ENCODE peak calls at places on chromosome 3, in seven cellular contexts. One of them, this sample, is unnamed.
A peak's percentile ranks its signal among the peaks of the same experiment; 100 is the strongest.

GRCh38 chr3:74328505-74328904 is 286.0 kb downstream of the CNTN3 start:
- DNase-seq in IMR-90: no peak
- DNase-seq in neuronal stem cell: no peak
- DNase-seq in mesenchymal stem cell: no peak
- DNase-seq in H1: no peak
- DNase-seq in H9: no peak
- DNase-seq in mesendoderm: no peak
- DNase-seq in this sample: no peak

GRCh38 chr3:134054231-134054630 is 24.5 kb upstream of the SLCO2A1 start:
- DNase-seq in H1: no peak
- DNase-seq in H9: no peak
- DNase-seq in IMR-90: no peak
- DNase-seq in mesendoderm: no peak
- DNase-seq in neuronal stem cell: no peak
- DNase-seq in mesenchymal stem cell: no peak
- DNase-seq in this sample: peak; percentile 67

GRCh38 chr3:122100591-122101491 is 45.7 kb downstream of the CD86 start:
- DNase-seq in H9: no peak
- DNase-seq in neuronal stem cell: no peak
- DNase-seq in mesendoderm: peak; percentile 36
- DNase-seq in IMR-90: no peak
- DNase-seq in H1: no peak
- DNase-seq in mesenchymal stem cell: no peak
- DNase-seq in this sample: peak; percentile 70

GRCh38 chr3:187974857-187975257 is 179.1 kb upstream of the LPP start:
- DNase-seq in H9: no peak
- DNase-seq in IMR-90: no peak
- DNase-seq in mesenchymal stem cell: no peak
- DNase-seq in H1: no peak
- DNase-seq in neuronal stem cell: no peak
- DNase-seq in mesendoderm: peak; percentile 33
- DNase-seq in this sample: no peak

GRCh38 chr3:136856665-136857064 is 5.3 kb upstream of the NCK1 start:
- DNase-seq in IMR-90: no peak
- DNase-seq in H1: no peak
- DNase-seq in mesendoderm: no peak
- DNase-seq in neuronal stem cell: no peak
- DNase-seq in mesenchymal stem cell: no peak
- DNase-seq in H9: no peak
- DNase-seq in this sample: no peak

GRCh38 chr3:160006282-160007163 is 17.9 kb downstream of the IL12A start:
- DNase-seq in H9: peak; percentile 46
- DNase-seq in neuronal stem cell: peak; percentile 49
- DNase-seq in mesenchymal stem cell: peak; percentile 78
- DNase-seq in IMR-90: peak; percentile 77
- DNase-seq in mesendoderm: peak; percentile 71
- DNase-seq in H1: no peak
- DNase-seq in this sample: peak; percentile 71

GRCh38 chr3:131338948-131339640 is 42.5 kb upstream of the NUDT16 start:
- DNase-seq in neuronal stem cell: no peak
- DNase-seq in H9: no peak
- DNase-seq in mesendoderm: no peak
- DNase-seq in IMR-90: no peak
- DNase-seq in H1: no peak
- DNase-seq in mesenchymal stem cell: no peak
- DNase-seq in this sample: no peak

GRCh38 chr3:63387568-63387967 is 109.5 kb downstream of the SYNPR start:
- DNase-seq in H1: no peak
- DNase-seq in IMR-90: no peak
- DNase-seq in mesendoderm: peak; percentile 32
- DNase-seq in mesenchymal stem cell: peak; percentile 6
- DNase-seq in neuronal stem cell: no peak
- DNase-seq in H9: no peak
- DNase-seq in this sample: no peak

GRCh38 chr3:72044231-72044935 is 259.4 kb upstream of the PROK2 start:
- DNase-seq in neuronal stem cell: no peak
- DNase-seq in IMR-90: no peak
- DNase-seq in H9: no peak
- DNase-seq in mesendoderm: no peak
- DNase-seq in H1: no peak
- DNase-seq in mesenchymal stem cell: peak; percentile 72
- DNase-seq in this sample: peak; percentile 77

GRCh38 chr3:111572061-111572460 is 23.1 kb downstream of the ZBED2 start:
- DNase-seq in neuronal stem cell: no peak
- DNase-seq in mesenchymal stem cell: no peak
- DNase-seq in mesendoderm: no peak
- DNase-seq in H9: no peak
- DNase-seq in IMR-90: no peak
- DNase-seq in H1: no peak
- DNase-seq in this sample: no peak

GRCh38 chr3:145395421-145395820 is 765.6 kb downstream of the PLOD2 start:
- DNase-seq in H1: no peak
- DNase-seq in IMR-90: no peak
- DNase-seq in H9: no peak
- DNase-seq in mesenchymal stem cell: no peak
- DNase-seq in neuronal stem cell: no peak
- DNase-seq in mesendoderm: no peak
- DNase-seq in this sample: no peak

GRCh38 chr3:9826815-9827574 is 16.8 kb downstream of the RPUSD3 start:
- DNase-seq in neuronal stem cell: no peak
- DNase-seq in H9: peak; percentile 73
- DNase-seq in H1: peak; percentile 74
- DNase-seq in IMR-90: no peak
- DNase-seq in mesendoderm: peak; percentile 79
- DNase-seq in mesenchymal stem cell: peak; percentile 33
- DNase-seq in this sample: peak; percentile 43

GRCh38 chr3:78659386-78659987 is 1108.3 kb downstream of the ROBO1 start:
- DNase-seq in mesendoderm: peak; percentile 45
- DNase-seq in H9: no peak
- DNase-seq in mesenchymal stem cell: peak; percentile 48
- DNase-seq in H1: no peak
- DNase-seq in neuronal stem cell: peak; percentile 39
- DNase-seq in IMR-90: peak; percentile 57
- DNase-seq in this sample: peak; percentile 74

GRCh38 chr3:81435050-81435449 is 326.4 kb downstream of the GBE1 start:
- DNase-seq in mesenchymal stem cell: no peak
- DNase-seq in H9: no peak
- DNase-seq in neuronal stem cell: no peak
- DNase-seq in H1: no peak
- DNase-seq in IMR-90: no peak
- DNase-seq in mesendoderm: no peak
- DNase-seq in this sample: no peak

GRCh38 chr3:146222204-146223046 is 28.5 kb downstream of the PLSCR4 start:
- DNase-seq in H1: no peak
- DNase-seq in neuronal stem cell: no peak
- DNase-seq in mesenchymal stem cell: peak; percentile 66
- DNase-seq in IMR-90: peak; percentile 33
- DNase-seq in H9: peak; percentile 72
- DNase-seq in mesendoderm: peak; percentile 92
- DNase-seq in this sample: peak; percentile 49

GRCh38 chr3:125433611-125434041 is 58.5 kb upstream of the ZNF148 start:
- DNase-seq in mesendoderm: no peak
- DNase-seq in neuronal stem cell: no peak
- DNase-seq in IMR-90: no peak
- DNase-seq in mesenchymal stem cell: no peak
- DNase-seq in H1: no peak
- DNase-seq in H9: no peak
- DNase-seq in this sample: peak; percentile 63

GRCh38 chr3:180595536-180595935 is 6.4 kb upstream of the TTC14 start:
- DNase-seq in H1: no peak
- DNase-seq in mesenchymal stem cell: no peak
- DNase-seq in IMR-90: no peak
- DNase-seq in neuronal stem cell: no peak
- DNase-seq in H9: no peak
- DNase-seq in mesendoderm: no peak
- DNase-seq in this sample: no peak
- H3K79me1 ChIP-seq in H1: no peaks in the 10 kb centered on the region
- H3K79me1 ChIP-seq in mesenchymal stem cell: no peaks in the 10 kb centered on the region
- H3K79me1 ChIP-seq in IMR-90: no peaks in the 10 kb centered on the region
- H3K79me1 ChIP-seq in neuronal stem cell: no peaks in the 10 kb centered on the region
- H3K79me1 ChIP-seq in H9: no peaks in the 10 kb centered on the region
- H3K79me1 ChIP-seq in mesendoderm: no peaks in the 10 kb centered on the region
- H3K79me1 ChIP-seq in this sample: no peaks in the 10 kb centered on the region

GRCh38 chr3:37836589-37836988 is 25.1 kb upstream of the CTDSPL start:
- DNase-seq in mesendoderm: no peak
- DNase-seq in mesenchymal stem cell: no peak
- DNase-seq in H1: no peak
- DNase-seq in H9: no peak
- DNase-seq in neuronal stem cell: no peak
- DNase-seq in IMR-90: no peak
- DNase-seq in this sample: no peak
- H4K8ac ChIP-seq in mesendoderm: no peak overlapping the region
- H4K8ac ChIP-seq in mesenchymal stem cell: no peak overlapping the region
- H4K8ac ChIP-seq in H1: no peak overlapping the region
- H4K8ac ChIP-seq in H9: no peak overlapping the region
- H4K8ac ChIP-seq in neuronal stem cell: no peak overlapping the region
- H4K8ac ChIP-seq in IMR-90: no peak overlapping the region
- H4K8ac ChIP-seq in this sample: no peak overlapping the region

GRCh38 chr3:175246234-175246633 is 387.1 kb downstream of the NAALADL2 start:
- DNase-seq in H9: no peak
- DNase-seq in H1: no peak
- DNase-seq in mesenchymal stem cell: no peak
- DNase-seq in IMR-90: no peak
- DNase-seq in neuronal stem cell: no peak
- DNase-seq in mesendoderm: no peak
- DNase-seq in this sample: no peak
- H2AK5ac ChIP-seq in H9: no peak overlapping the region
- H2AK5ac ChIP-seq in H1: no peak overlapping the region
- H2AK5ac ChIP-seq in mesenchymal stem cell: no peak overlapping the region
- H2AK5ac ChIP-seq in IMR-90: no peak overlapping the region
- H2AK5ac ChIP-seq in neuronal stem cell: no peak overlapping the region
- H2AK5ac ChIP-seq in mesendoderm: no peak overlapping the region
- H2AK5ac ChIP-seq in this sample: no peak overlapping the region

DNA sequence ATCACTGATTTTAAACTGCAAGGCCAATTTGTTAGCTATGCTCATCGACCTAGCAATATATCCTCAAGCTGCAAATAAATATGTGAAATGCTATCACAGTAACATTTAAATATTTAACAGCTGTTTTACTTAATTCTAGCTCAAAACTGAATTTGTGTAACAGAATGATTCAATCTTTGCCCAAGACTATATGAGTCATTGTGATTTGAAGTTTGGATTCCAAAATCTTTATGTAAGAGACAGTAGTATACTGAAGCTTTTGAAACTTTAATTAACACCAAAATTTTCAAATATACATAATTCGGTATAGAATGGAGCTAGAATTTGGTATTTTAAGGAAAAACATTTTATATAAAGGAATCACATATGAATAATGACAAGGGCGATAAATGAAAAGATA is 603.0 kb upstream of the ROBO2 start:
- DNase-seq in H9: no peak
- DNase-seq in H1: no peak
- DNase-seq in IMR-90: peak; percentile 79
- DNase-seq in neuronal stem cell: no peak
- DNase-seq in mesendoderm: no peak
- DNase-seq in mesenchymal stem cell: peak; percentile 31
- DNase-seq in this sample: no peak
- H3K79me1 ChIP-seq in H9: no peaks in the 10 kb centered on the region
- H3K79me1 ChIP-seq in H1: no peaks in the 10 kb centered on the region
- H3K79me1 ChIP-seq in IMR-90: no peaks in the 10 kb centered on the region
- H3K79me1 ChIP-seq in neuronal stem cell: no peaks in the 10 kb centered on the region
- H3K79me1 ChIP-seq in mesendoderm: no peaks in the 10 kb centered on the region
- H3K79me1 ChIP-seq in mesenchymal stem cell: no peaks in the 10 kb centered on the region
- H3K79me1 ChIP-seq in this sample: no peaks in the 10 kb centered on the region

GRCh38 chr3:27656790-27657189 is 65.3 kb downstream of the EOMES start:
- DNase-seq in H9: no peak
- DNase-seq in neuronal stem cell: no peak
- DNase-seq in H1: no peak
- DNase-seq in mesenchymal stem cell: no peak
- DNase-seq in IMR-90: no peak
- DNase-seq in mesendoderm: no peak
- DNase-seq in this sample: no peak

GRCh38 chr3:27653803-27654558 is 68.1 kb downstream of the EOMES start:
- DNase-seq in neuronal stem cell: no peak
- DNase-seq in mesendoderm: peak; percentile 46
- DNase-seq in mesenchymal stem cell: no peak
- DNase-seq in H9: peak; percentile 55
- DNase-seq in IMR-90: no peak
- DNase-seq in H1: no peak
- DNase-seq in this sample: no peak

GRCh38 chr3:27657404-27657803 is 64.7 kb downstream of the EOMES start:
- DNase-seq in mesendoderm: no peak
- DNase-seq in IMR-90: no peak
- DNase-seq in mesenchymal stem cell: no peak
- DNase-seq in H9: no peak
- DNase-seq in H1: no peak
- DNase-seq in neuronal stem cell: no peak
- DNase-seq in this sample: no peak

GRCh38 chr3:27657871-27658270 is 64.3 kb downstream of the EOMES start:
- DNase-seq in mesendoderm: no peak
- DNase-seq in H1: no peak
- DNase-seq in IMR-90: no peak
- DNase-seq in H9: no peak
- DNase-seq in mesenchymal stem cell: no peak
- DNase-seq in neuronal stem cell: no peak
- DNase-seq in this sample: no peak

GRCh38 chr3:27655536-27655935 is 66.6 kb downstream of the EOMES start:
- DNase-seq in neuronal stem cell: no peak
- DNase-seq in H9: no peak
- DNase-seq in mesendoderm: no peak
- DNase-seq in IMR-90: no peak
- DNase-seq in mesenchymal stem cell: no peak
- DNase-seq in H1: no peak
- DNase-seq in this sample: no peak
- H4K8ac ChIP-seq in neuronal stem cell: no peak overlapping the region
- H4K8ac ChIP-seq in H9: no peak overlapping the region
- H4K8ac ChIP-seq in mesendoderm: no peak overlapping the region
- H4K8ac ChIP-seq in IMR-90: no peak overlapping the region
- H4K8ac ChIP-seq in mesenchymal stem cell: no peak overlapping the region
- H4K8ac ChIP-seq in H1: no peak overlapping the region
- H4K8ac ChIP-seq in this sample: no peak overlapping the region

GRCh38 chr3:177343122-177343521 is 145.8 kb upstream of the TBL1XR1 start:
- DNase-seq in H9: no peak
- DNase-seq in mesendoderm: no peak
- DNase-seq in H1: no peak
- DNase-seq in neuronal stem cell: no peak
- DNase-seq in mesenchymal stem cell: no peak
- DNase-seq in IMR-90: no peak
- DNase-seq in this sample: no peak
- H2AK5ac ChIP-seq in H9: no peak overlapping the region
- H2AK5ac ChIP-seq in mesendoderm: peak overlapping the region; percentile 89
- H2AK5ac ChIP-seq in H1: no peak overlapping the region
- H2AK5ac ChIP-seq in neuronal stem cell: no peak overlapping the region
- H2AK5ac ChIP-seq in mesenchymal stem cell: peak overlapping the region; percentile 79
- H2AK5ac ChIP-seq in IMR-90: peak overlapping the region; percentile 77
- H2AK5ac ChIP-seq in this sample: no peak overlapping the region